ENCODE peak calls at places on chromosomes 1 and 21, in ten cellular contexts. N, R, A, O, Q, L, U, M, C and B are unnamed samples.

GRCh38 chr1:43783096-43783670 is 75.8 kb downstream of the ST3GAL3 start:
- DNase-seq in O (no peak), C (no peak), L (no peak), R (no peak), N (no peak), U (no peak), A (no peak), Q (no peak), M (no peak), B (no peak)

GRCh38 chr21:34243562-34243961 is 120.2 kb upstream of the KCNE2 start:
- DNase-seq in U (no peak), Q (no peak), A (peak), L (no peak), R (peak), O (no peak), M (no peak), N (peak), C (no peak), B (no peak)

GRCh38 chr1:246532519-246532918 is 25.4 kb upstream of the SMYD3 start:
- DNase-seq in O (no peak), N (no peak), M (no peak), Q (no peak), C (no peak), U (no peak), A (peak), R (no peak), L (no peak), B (no peak)

GRCh38 chr1:172442404-172442803 is 1.5 kb downstream of the PIGC start:
- DNase-seq in R (no peak), A (no peak), M (no peak), O (no peak), U (no peak), C (no peak), L (no peak), N (no peak), Q (no peak), B (no peak)

GRCh38 chr1:69915347-69915746 is 290.0 kb downstream of the LRRC40 start:
- DNase-seq in A (peak), Q (no peak), R (no peak), C (no peak), U (no peak), L (no peak), M (no peak), O (no peak), N (peak), B (no peak)

GRCh38 chr1:19206947-19207346 is 3.1 kb downstream of the UBR4 start:
- DNase-seq in R (no peak), M (no peak), N (no peak), A (no peak), O (no peak), U (no peak), L (no peak), C (no peak), Q (no peak), B (no peak)

GRCh38 chr1:82565146-82565545 is 764.4 kb downstream of the ADGRL2 start:
- DNase-seq in R (no peak), U (no peak), Q (peak), L (no peak), A (peak), N (peak), M (no peak), C (no peak), O (no peak), B (no peak)

GRCh38 chr1:198656500-198656932 is 17.7 kb downstream of the PTPRC start:
- DNase-seq in A (peak), M (peak), Q (no peak), R (peak), U (no peak), L (no peak), C (peak), N (no peak), O (peak), B (no peak)

GRCh38 chr1:37092937-37093336 is 58.6 kb upstream of the GRIK3 start:
- DNase-seq in C (no peak), A (no peak), N (no peak), U (no peak), R (no peak), O (no peak), Q (no peak), L (no peak), M (no peak), B (no peak)

GRCh38 chr1:55476445-55477015 is 261.4 kb upstream of the USP24 start:
- DNase-seq in M (no peak), N (peak), O (no peak), Q (no peak), R (no peak), A (no peak), L (no peak), C (no peak), U (no peak), B (no peak)

GRCh38 chr1:186250529-186250928 is 124.5 kb downstream of the TPR start:
- DNase-seq in Q (no peak), C (no peak), R (no peak), L (no peak), O (no peak), M (no peak), A (no peak), N (no peak), U (no peak), B (no peak)

GRCh38 chr1:2399890-2400575 is 8.4 kb downstream of the RER1 start:
- DNase-seq in Q (no peak), O (no peak), A (no peak), L (no peak), R (no peak), M (no peak), U (no peak), C (no peak), N (no peak), B (no peak)

GRCh38 chr1:33349081-33349759 is 28.3 kb upstream of the A3GALT2 start:
- DNase-seq in A (no peak), Q (no peak), L (peak), U (peak), O (peak), C (peak), M (peak), N (no peak), R (peak), B (no peak)

GRCh38 chr1:44405041-44405803 is at the start of gene RNF220:
- DNase-seq in A (peak), L (no peak), C (peak), O (no peak), M (peak), Q (no peak), R (peak), N (peak), U (no peak), B (no peak)

GRCh38 chr1:160726498-160727391 is 12.3 kb upstream of the SLAMF7 start:
- DNase-seq in O (no peak), Q (no peak), M (peak), R (peak), A (peak), N (peak), U (peak), C (peak), L (no peak), B (no peak)

GRCh38 chr1:79822053-79822452 is 815.5 kb upstream of the ADGRL4 start:
- DNase-seq in A (no peak), L (no peak), Q (no peak), N (no peak), R (no peak), U (no peak), M (no peak), O (no peak), C (no peak), B (no peak)

GRCh38 chr1:30407862-30408580 is 315.4 kb downstream of the MATN1 start:
- DNase-seq in M (no peak), N (no peak), R (no peak), U (no peak), L (no peak), Q (no peak), C (no peak), O (no peak), A (no peak), B (no peak)

GRCh38 chr1:14682941-14683340 is 84.5 kb downstream of the KAZN start:
- DNase-seq in U (no peak), L (no peak), O (no peak), R (no peak), C (no peak), Q (no peak), N (no peak), M (no peak), A (no peak), B (no peak)

GRCh38 chr1:77322061-77322900 is 40.5 kb downstream of the AK5 start:
- DNase-seq in N (peak), M (no peak), L (no peak), R (no peak), A (peak), C (no peak), O (no peak), Q (peak), U (no peak), B (no peak)

GRCh38 chr1:113322439-113322838 is 67.9 kb upstream of the MAGI3 start:
- DNase-seq in M (no peak), Q (no peak), O (no peak), A (no peak), C (no peak), L (no peak), U (no peak), N (no peak), R (no peak), B (no peak)

GRCh38 chr1:156845055-156845952 is 13.6 kb downstream of the INSRR start:
- DNase-seq in O (no peak), A (no peak), M (no peak), Q (no peak), U (peak), R (peak), C (peak), L (no peak), N (no peak), B (no peak)

GRCh38 chr1:160662888-160663287 is 16.0 kb upstream of the SLAMF1 start:
- DNase-seq in O (no peak), Q (no peak), M (no peak), A (no peak), L (no peak), R (no peak), N (no peak), C (no peak), U (no peak), B (no peak)

GRCh38 chr1:158191299-158191698 is 10.6 kb downstream of the CD1D start:
- DNase-seq in M (no peak), A (no peak), O (no peak), L (no peak), R (no peak), C (no peak), Q (no peak), N (no peak), U (no peak), B (no peak)

GRCh38 chr1:3066250-3066711 is 2.7 kb upstream of the PRDM16 start:
- DNase-seq in O (no peak), M (no peak), Q (no peak), R (no peak), N (no peak), C (no peak), U (no peak), A (peak), L (no peak), B (peak)

GRCh38 chr1:230321741-230322420 is 104.3 kb downstream of the PGBD5 start:
- DNase-seq in U (no peak), C (no peak), Q (no peak), L (no peak), R (no peak), M (no peak), N (no peak), A (no peak), O (no peak), B (no peak)

GRCh38 chr1:4317207-4317606 is 337.2 kb upstream of the AJAP1 start:
- DNase-seq in C (no peak), N (no peak), L (no peak), M (no peak), U (no peak), R (no peak), Q (no peak), A (no peak), O (no peak), B (no peak)

GRCh38 chr21:38787461-38788274 is 18.1 kb upstream of the ETS2 start:
- DNase-seq in M (no peak), U (no peak), A (peak), R (no peak), O (no peak), C (no peak), N (peak), L (no peak), Q (peak), B (no peak)

GRCh38 chr1:100730130-100730529 is 10.6 kb downstream of the VCAM1 start:
- DNase-seq in M (no peak), N (peak), Q (no peak), R (no peak), L (no peak), U (no peak), C (no peak), O (no peak), A (no peak), B (no peak)

GRCh38 chr1:156060937-156061636 is at the start of gene RAB25:
- DNase-seq in M (no peak), N (no peak), L (no peak), O (no peak), A (no peak), Q (no peak), C (no peak), U (no peak), R (no peak), B (no peak)

GRCh38 chr1:17377325-17377953 is 5.4 kb downstream of the PADI6 start:
- DNase-seq in A (no peak), L (no peak), R (no peak), Q (no peak), C (no peak), U (no peak), O (no peak), M (no peak), N (no peak), B (no peak)

GRCh38 chr21:42021751-42022430 is 11.7 kb upstream of the ZBTB21 start:
- DNase-seq in O (no peak), M (no peak), L (no peak), Q (no peak), N (no peak), A (no peak), R (no peak), U (no peak), C (no peak), B (no peak)

GRCh38 chr1:231625975-231626534 is 535 bp upstream of the DISC1 start:
- DNase-seq in N (no peak), R (peak), M (no peak), O (no peak), Q (no peak), L (no peak), C (no peak), U (no peak), A (no peak), B (no peak)

GRCh38 chr1:73998348-73998959 is 199.5 kb downstream of the LRRIQ3 start:
- DNase-seq in N (peak), U (no peak), L (no peak), O (no peak), A (peak), R (peak), M (peak), C (no peak), Q (no peak), B (no peak)

GRCh38 chr1:83822206-83822605 is 176.7 kb downstream of the TTLL7 start:
- DNase-seq in C (no peak), L (no peak), N (no peak), R (no peak), O (no peak), A (peak), Q (peak), U (no peak), M (no peak), B (no peak)

GRCh38 chr1:82273816-82274215 is 473.1 kb downstream of the ADGRL2 start:
- DNase-seq in N (peak), O (no peak), L (no peak), C (no peak), M (no peak), R (no peak), U (no peak), A (peak), Q (no peak), B (no peak)

GRCh38 chr21:45306832-45307571 is 19.3 kb upstream of the POFUT2 start:
- DNase-seq in U (no peak), N (peak), O (no peak), L (no peak), R (no peak), C (no peak), A (peak), Q (no peak), M (no peak), B (peak)

GRCh38 chr1:116506132-116507004 is 64.5 kb downstream of the CD58 start:
- DNase-seq in N (peak), A (no peak), Q (no peak), M (no peak), R (peak), L (no peak), O (no peak), U (no peak), C (no peak), B (no peak)

GRCh38 chr1:91404151-91405012 is at the start of gene HFM1:
- DNase-seq in C (peak), O (peak), A (peak), M (peak), Q (peak), R (peak), N (peak), U (peak), L (peak), B (peak)

GRCh38 chr1:189654906-189655305 is 822.8 kb downstream of the BRINP3 start:
- DNase-seq in U (no peak), O (no peak), A (no peak), L (no peak), Q (no peak), M (no peak), N (no peak), R (no peak), C (no peak), B (no peak)